ENCODE peak calls at places on chromosomes 11 and 22, in ten cellular contexts. One of them, this sample, is unnamed.

GRCh38 chr22:38570841-38571364 is 920 bp upstream of the DMC1 start:
- DNase-seq in fibroblast of mammary gland: peak; percentile 28
- DNase-seq in body of pancreas: peak; percentile 22
- DNase-seq in AG09309: no peak
- DNase-seq in ovary: no peak
- DNase-seq in upper lobe of left lung: peak; percentile 64
- DNase-seq in A549: peak; percentile 28
- DNase-seq in stomach: peak; percentile 31
- DNase-seq in CD4-positive, alpha-beta memory T cell: peak; percentile 34
- DNase-seq in BJ: no peak
- DNase-seq in this sample: no peak

GRCh38 chr11:25094085-25094802 is 597.4 kb downstream of the LUZP2 start:
- DNase-seq in fibroblast of mammary gland: no peak
- DNase-seq in CD4-positive, alpha-beta memory T cell: no peak
- DNase-seq in upper lobe of left lung: peak; percentile 39
- DNase-seq in stomach: no peak
- DNase-seq in BJ: no peak
- DNase-seq in AG09309: no peak
- DNase-seq in A549: no peak
- DNase-seq in body of pancreas: peak; percentile 9
- DNase-seq in ovary: no peak
- DNase-seq in this sample: no peak

GRCh38 chr11:61893981-61894380 is 2.6 kb upstream of the FADS3 start:
- DNase-seq in upper lobe of left lung: no peak
- DNase-seq in body of pancreas: no peak
- DNase-seq in BJ: peak; percentile 67
- DNase-seq in ovary: no peak
- DNase-seq in stomach: no peak
- DNase-seq in CD4-positive, alpha-beta memory T cell: no peak
- DNase-seq in AG09309: peak; percentile 74
- DNase-seq in A549: peak; percentile 71
- DNase-seq in fibroblast of mammary gland: peak; percentile 95
- DNase-seq in this sample: no peak

GRCh38 chr11:101618691-101619090 is 34.9 kb upstream of the TRPC6 start:
- DNase-seq in BJ: peak; percentile 26
- DNase-seq in ovary: no peak
- DNase-seq in A549: peak; percentile 2
- DNase-seq in stomach: no peak
- DNase-seq in CD4-positive, alpha-beta memory T cell: no peak
- DNase-seq in body of pancreas: no peak
- DNase-seq in upper lobe of left lung: no peak
- DNase-seq in fibroblast of mammary gland: peak; percentile 91
- DNase-seq in AG09309: no peak
- DNase-seq in this sample: no peak

GRCh38 chr11:86718553-86718952 is 46.1 kb upstream of the ME3 start:
- DNase-seq in AG09309: no peak
- DNase-seq in CD4-positive, alpha-beta memory T cell: no peak
- DNase-seq in BJ: no peak
- DNase-seq in stomach: no peak
- DNase-seq in ovary: no peak
- DNase-seq in body of pancreas: no peak
- DNase-seq in fibroblast of mammary gland: no peak
- DNase-seq in upper lobe of left lung: no peak
- DNase-seq in A549: no peak
- DNase-seq in this sample: no peak

GRCh38 chr11:8258289-8258688 is 5.4 kb downstream of the LMO1 start:
- DNase-seq in ovary: no peak
- DNase-seq in upper lobe of left lung: no peak
- DNase-seq in stomach: peak; percentile 11
- DNase-seq in fibroblast of mammary gland: no peak
- DNase-seq in CD4-positive, alpha-beta memory T cell: no peak
- DNase-seq in body of pancreas: peak; percentile 9
- DNase-seq in BJ: no peak
- DNase-seq in AG09309: no peak
- DNase-seq in A549: no peak
- DNase-seq in this sample: no peak

GRCh38 chr22:38298312-38299000 is 18.8 kb downstream of the CSNK1E start:
- DNase-seq in ovary: no peak
- DNase-seq in AG09309: peak; percentile 82
- DNase-seq in stomach: no peak
- DNase-seq in BJ: no peak
- DNase-seq in body of pancreas: no peak
- DNase-seq in upper lobe of left lung: peak; percentile 88
- DNase-seq in CD4-positive, alpha-beta memory T cell: peak; percentile 28
- DNase-seq in A549: no peak
- DNase-seq in fibroblast of mammary gland: peak; percentile 99
- DNase-seq in this sample: no peak

GRCh38 chr22:38864361-38865191 is 7.4 kb downstream of the CBX6 start:
- DNase-seq in fibroblast of mammary gland: peak; percentile 34
- DNase-seq in A549: no peak
- DNase-seq in CD4-positive, alpha-beta memory T cell: no peak
- DNase-seq in stomach: peak; percentile 70
- DNase-seq in body of pancreas: peak; percentile 74
- DNase-seq in BJ: no peak
- DNase-seq in ovary: peak; percentile 65
- DNase-seq in AG09309: no peak
- DNase-seq in upper lobe of left lung: no peak
- DNase-seq in this sample: no peak

GRCh38 chr22:22878211-22878570 is 9.4 kb upstream of the IGLL5 start:
- DNase-seq in CD4-positive, alpha-beta memory T cell: no peak
- DNase-seq in stomach: no peak
- DNase-seq in AG09309: no peak
- DNase-seq in upper lobe of left lung: no peak
- DNase-seq in A549: no peak
- DNase-seq in BJ: no peak
- DNase-seq in ovary: no peak
- DNase-seq in fibroblast of mammary gland: no peak
- DNase-seq in body of pancreas: no peak
- DNase-seq in this sample: no peak

GRCh38 chr22:22878801-22879674 is 8.6 kb upstream of the IGLL5 start:
- DNase-seq in upper lobe of left lung: no peak
- DNase-seq in BJ: no peak
- DNase-seq in AG09309: no peak
- DNase-seq in stomach: no peak
- DNase-seq in body of pancreas: no peak
- DNase-seq in ovary: no peak
- DNase-seq in fibroblast of mammary gland: no peak
- DNase-seq in A549: no peak
- DNase-seq in CD4-positive, alpha-beta memory T cell: no peak
- DNase-seq in this sample: no peak

GRCh38 chr22:22881116-22882032 is 6.2 kb upstream of the IGLL5 start:
- DNase-seq in fibroblast of mammary gland: no peak
- DNase-seq in stomach: no peak
- DNase-seq in upper lobe of left lung: no peak
- DNase-seq in CD4-positive, alpha-beta memory T cell: peak; percentile 9
- DNase-seq in AG09309: no peak
- DNase-seq in BJ: no peak
- DNase-seq in ovary: no peak
- DNase-seq in A549: no peak
- DNase-seq in body of pancreas: no peak
- DNase-seq in this sample: no peak

GRCh38 chr22:22880645-22881044 is 7.0 kb upstream of the IGLL5 start:
- DNase-seq in stomach: no peak
- DNase-seq in ovary: no peak
- DNase-seq in body of pancreas: no peak
- DNase-seq in upper lobe of left lung: peak; percentile 46
- DNase-seq in AG09309: no peak
- DNase-seq in A549: no peak
- DNase-seq in fibroblast of mammary gland: no peak
- DNase-seq in BJ: no peak
- DNase-seq in CD4-positive, alpha-beta memory T cell: no peak
- DNase-seq in this sample: no peak

DNA sequence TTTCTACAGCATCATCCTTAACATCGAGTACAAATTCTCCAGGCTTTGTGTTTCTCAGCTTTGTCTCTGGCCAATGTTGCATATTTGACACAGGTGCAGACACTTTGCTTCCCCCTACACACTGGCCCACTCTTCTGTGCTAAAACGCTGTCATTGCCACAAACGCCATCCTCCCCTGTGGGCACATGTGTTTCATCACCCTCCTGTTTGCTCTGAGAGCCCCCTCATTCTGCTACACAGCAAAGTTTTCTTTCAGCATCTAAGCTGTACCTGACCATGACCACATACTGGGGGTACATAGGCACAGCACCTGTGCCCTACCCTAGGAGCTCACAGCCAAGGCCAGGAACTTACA is 8.0 kb upstream of the IGLL5 start:
- DNase-seq in CD4-positive, alpha-beta memory T cell: no peak
- DNase-seq in ovary: no peak
- DNase-seq in fibroblast of mammary gland: no peak
- DNase-seq in A549: no peak
- DNase-seq in AG09309: no peak
- DNase-seq in body of pancreas: no peak
- DNase-seq in upper lobe of left lung: no peak
- DNase-seq in BJ: no peak
- DNase-seq in stomach: no peak
- DNase-seq in this sample: no peak
- H3K4me3 ChIP-seq in CD4-positive, alpha-beta memory T cell: no peak overlapping the region
- H3K4me3 ChIP-seq in ovary: no peak overlapping the region
- H3K4me3 ChIP-seq in fibroblast of mammary gland: no peak overlapping the region
- H3K4me3 ChIP-seq in A549: no peak overlapping the region
- H3K4me3 ChIP-seq in AG09309: no peak overlapping the region
- H3K4me3 ChIP-seq in body of pancreas: no peak overlapping the region
- H3K4me3 ChIP-seq in upper lobe of left lung: no peak overlapping the region
- H3K4me3 ChIP-seq in BJ: no peak overlapping the region
- H3K4me3 ChIP-seq in stomach: no peak overlapping the region
- H3K4me3 ChIP-seq in this sample: no peak overlapping the region

GRCh38 chr22:35066768-35067167 is 810 bp downstream of the ISX start:
- DNase-seq in fibroblast of mammary gland: no peak
- DNase-seq in upper lobe of left lung: no peak
- DNase-seq in body of pancreas: no peak
- DNase-seq in BJ: no peak
- DNase-seq in stomach: no peak
- DNase-seq in ovary: no peak
- DNase-seq in CD4-positive, alpha-beta memory T cell: no peak
- DNase-seq in AG09309: no peak
- DNase-seq in A549: no peak
- DNase-seq in this sample: no peak

GRCh38 chr22:35070451-35071093 is 4.6 kb downstream of the ISX start:
- DNase-seq in stomach: no peak
- DNase-seq in AG09309: no peak
- DNase-seq in upper lobe of left lung: no peak
- DNase-seq in body of pancreas: no peak
- DNase-seq in A549: no peak
- DNase-seq in fibroblast of mammary gland: no peak
- DNase-seq in BJ: no peak
- DNase-seq in ovary: no peak
- DNase-seq in CD4-positive, alpha-beta memory T cell: no peak
- DNase-seq in this sample: peak; percentile 70

GRCh38 chr22:35064664-35065063 is 1.3 kb upstream of the ISX start:
- DNase-seq in A549: no peak
- DNase-seq in BJ: no peak
- DNase-seq in body of pancreas: no peak
- DNase-seq in upper lobe of left lung: no peak
- DNase-seq in ovary: no peak
- DNase-seq in AG09309: no peak
- DNase-seq in CD4-positive, alpha-beta memory T cell: no peak
- DNase-seq in fibroblast of mammary gland: no peak
- DNase-seq in stomach: no peak
- DNase-seq in this sample: no peak

GRCh38 chr22:35065183-35065582 is 775 bp upstream of the ISX start:
- DNase-seq in stomach: no peak
- DNase-seq in fibroblast of mammary gland: no peak
- DNase-seq in upper lobe of left lung: no peak
- DNase-seq in AG09309: no peak
- DNase-seq in body of pancreas: no peak
- DNase-seq in A549: no peak
- DNase-seq in CD4-positive, alpha-beta memory T cell: no peak
- DNase-seq in ovary: no peak
- DNase-seq in BJ: no peak
- DNase-seq in this sample: no peak

DNA sequence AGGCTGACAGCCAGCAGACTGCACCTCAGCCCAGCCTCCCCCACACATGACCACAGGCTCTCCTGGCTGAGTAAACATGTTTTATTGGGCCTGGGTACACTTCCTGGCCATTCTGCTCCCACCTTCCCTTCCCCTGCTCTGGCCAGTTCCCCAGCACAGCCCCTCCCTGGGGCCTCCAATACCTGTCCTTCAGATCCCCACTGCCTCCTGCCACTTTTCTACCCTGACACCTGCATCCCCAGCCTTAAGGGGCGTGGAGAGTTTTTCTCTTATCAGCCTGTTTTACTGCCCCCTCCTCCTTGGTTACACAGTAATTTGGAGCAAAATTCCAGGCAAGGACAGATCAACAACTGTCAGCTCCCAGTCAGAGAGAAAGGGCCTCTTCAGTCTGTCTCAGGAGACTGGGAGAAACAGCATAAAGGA is at the start of gene ISX:
- DNase-seq in body of pancreas: no peak
- DNase-seq in BJ: no peak
- DNase-seq in upper lobe of left lung: no peak
- DNase-seq in CD4-positive, alpha-beta memory T cell: no peak
- DNase-seq in fibroblast of mammary gland: no peak
- DNase-seq in AG09309: no peak
- DNase-seq in ovary: no peak
- DNase-seq in stomach: no peak
- DNase-seq in A549: no peak
- DNase-seq in this sample: peak; percentile 83
- H3K4me3 ChIP-seq in body of pancreas: no peak within 1 kb of the TSS
- H3K4me3 ChIP-seq in BJ: no peak within 1 kb of the TSS
- H3K4me3 ChIP-seq in upper lobe of left lung: no peak within 1 kb of the TSS
- H3K4me3 ChIP-seq in CD4-positive, alpha-beta memory T cell: no peak within 1 kb of the TSS
- H3K4me3 ChIP-seq in fibroblast of mammary gland: no peak within 1 kb of the TSS
- H3K4me3 ChIP-seq in AG09309: no peak within 1 kb of the TSS
- H3K4me3 ChIP-seq in ovary: peak within 1 kb of the TSS; percentile 2
- H3K4me3 ChIP-seq in stomach: no peak within 1 kb of the TSS
- H3K4me3 ChIP-seq in A549: no peak within 1 kb of the TSS
- H3K4me3 ChIP-seq in this sample: peak within 1 kb of the TSS; percentile 16

GRCh38 chr22:35329114-35329847 is 29.6 kb downstream of the TOM1 start:
- DNase-seq in ovary: no peak
- DNase-seq in A549: no peak
- DNase-seq in upper lobe of left lung: no peak
- DNase-seq in fibroblast of mammary gland: no peak
- DNase-seq in stomach: no peak
- DNase-seq in body of pancreas: no peak
- DNase-seq in BJ: no peak
- DNase-seq in CD4-positive, alpha-beta memory T cell: no peak
- DNase-seq in AG09309: no peak
- DNase-seq in this sample: no peak

GRCh38 chr22:35327690-35328471 is 28.2 kb downstream of the TOM1 start:
- DNase-seq in upper lobe of left lung: peak; percentile 47
- DNase-seq in AG09309: no peak
- DNase-seq in body of pancreas: no peak
- DNase-seq in ovary: no peak
- DNase-seq in stomach: no peak
- DNase-seq in fibroblast of mammary gland: no peak
- DNase-seq in CD4-positive, alpha-beta memory T cell: no peak
- DNase-seq in A549: no peak
- DNase-seq in BJ: no peak
- DNase-seq in this sample: no peak

GRCh38 chr22:35328472-35328885 is 28.8 kb downstream of the TOM1 start:
- DNase-seq in AG09309: no peak
- DNase-seq in BJ: no peak
- DNase-seq in upper lobe of left lung: peak; percentile 56
- DNase-seq in ovary: no peak
- DNase-seq in stomach: peak; percentile 90
- DNase-seq in body of pancreas: peak; percentile 94
- DNase-seq in fibroblast of mammary gland: no peak
- DNase-seq in A549: no peak
- DNase-seq in CD4-positive, alpha-beta memory T cell: no peak
- DNase-seq in this sample: no peak

GRCh38 chr22:35333220-35333619 is 33.5 kb downstream of the TOM1 start:
- DNase-seq in AG09309: no peak
- DNase-seq in ovary: no peak
- DNase-seq in body of pancreas: no peak
- DNase-seq in upper lobe of left lung: no peak
- DNase-seq in fibroblast of mammary gland: no peak
- DNase-seq in stomach: no peak
- DNase-seq in CD4-positive, alpha-beta memory T cell: no peak
- DNase-seq in A549: no peak
- DNase-seq in BJ: no peak
- DNase-seq in this sample: no peak

DNA sequence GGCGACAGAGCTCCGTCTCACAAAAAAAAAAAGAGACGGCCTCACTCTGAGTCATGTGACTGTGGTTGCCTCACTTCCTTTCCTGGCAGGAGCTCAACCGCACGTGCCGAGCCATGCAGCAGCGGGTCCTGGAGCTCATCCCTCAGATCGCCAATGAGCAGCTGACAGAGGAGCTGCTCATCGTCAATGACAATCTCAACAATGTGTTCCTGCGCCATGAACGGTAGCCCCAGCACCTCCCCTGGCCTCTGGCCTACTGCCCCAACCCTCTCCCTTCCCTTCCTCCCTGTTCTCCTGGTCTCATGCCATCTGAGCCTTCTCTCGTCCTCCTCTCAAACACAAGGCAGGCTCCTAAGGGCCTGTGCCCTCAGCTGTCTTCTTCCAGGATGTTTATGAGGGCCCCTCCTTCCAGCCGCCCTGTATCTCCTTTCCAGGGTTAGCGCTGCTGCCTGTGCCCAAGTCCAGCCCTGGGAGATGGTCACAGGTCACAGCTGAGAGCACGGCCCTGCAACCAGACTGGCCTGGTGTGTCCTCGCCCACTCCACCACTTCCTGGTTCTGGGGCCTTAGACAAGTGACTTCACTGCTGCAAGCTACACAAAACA is 30.7 kb downstream of the TOM1 start:
- DNase-seq in upper lobe of left lung: peak; percentile 81
- DNase-seq in fibroblast of mammary gland: peak; percentile 92
- DNase-seq in A549: no peak
- DNase-seq in BJ: no peak
- DNase-seq in ovary: peak; percentile 79
- DNase-seq in stomach: peak; percentile 63
- DNase-seq in AG09309: no peak
- DNase-seq in CD4-positive, alpha-beta memory T cell: peak; percentile 50
- DNase-seq in body of pancreas: peak; percentile 64
- DNase-seq in this sample: no peak
- H3K4me3 ChIP-seq in upper lobe of left lung: no peak overlapping the region
- H3K4me3 ChIP-seq in fibroblast of mammary gland: no peak overlapping the region
- H3K4me3 ChIP-seq in A549: no peak overlapping the region
- H3K4me3 ChIP-seq in BJ: no peak overlapping the region
- H3K4me3 ChIP-seq in ovary: no peak overlapping the region
- H3K4me3 ChIP-seq in stomach: no peak overlapping the region
- H3K4me3 ChIP-seq in AG09309: no peak overlapping the region
- H3K4me3 ChIP-seq in CD4-positive, alpha-beta memory T cell: no peak overlapping the region
- H3K4me3 ChIP-seq in body of pancreas: no peak overlapping the region
- H3K4me3 ChIP-seq in this sample: no peak overlapping the region

GRCh38 chr11:64643258-64643881 is 52.4 kb downstream of the SLC22A12 start:
- DNase-seq in A549: no peak
- DNase-seq in CD4-positive, alpha-beta memory T cell: no peak
- DNase-seq in stomach: no peak
- DNase-seq in AG09309: no peak
- DNase-seq in upper lobe of left lung: peak; percentile 78
- DNase-seq in ovary: peak; percentile 64
- DNase-seq in body of pancreas: peak; percentile 27
- DNase-seq in fibroblast of mammary gland: no peak
- DNase-seq in BJ: no peak
- DNase-seq in this sample: no peak
- H3K4me3 ChIP-seq in A549: peak overlapping the region; percentile 38
- H3K4me3 ChIP-seq in CD4-positive, alpha-beta memory T cell: no peak overlapping the region
- H3K4me3 ChIP-seq in stomach: peak overlapping the region; percentile 29
- H3K4me3 ChIP-seq in AG09309: no peak overlapping the region
- H3K4me3 ChIP-seq in upper lobe of left lung: no peak overlapping the region
- H3K4me3 ChIP-seq in ovary: peak overlapping the region; percentile 69
- H3K4me3 ChIP-seq in body of pancreas: no peak overlapping the region
- H3K4me3 ChIP-seq in fibroblast of mammary gland: no peak overlapping the region
- H3K4me3 ChIP-seq in BJ: no peak overlapping the region
- H3K4me3 ChIP-seq in this sample: no peak overlapping the region

This sample was measured in LNCaP clone FGC.